ENCODE peak calls at places on chromosomes 16 and 17, in six cellular contexts. A, P, H, U, C and X are unnamed samples.
A peak's percentile ranks its signal among the peaks of the same experiment; 100 is the strongest.

GRCh38 chr17:62179525-62180161 is 114.6 kb upstream of the MED13 start:
- DNase-seq in U (peak; percentile 48), P (no peak), A (no peak), H (no peak), C (peak; percentile 92), X (no peak)

GRCh38 chr17:77476920-77477805 is 336.4 kb downstream of the SEC14L1 start:
- DNase-seq in C (no peak), H (no peak), U (peak; percentile 45), A (peak; percentile 96), P (peak; percentile 60), X (no peak)

GRCh38 chr16:83878838-83879237 is 20.1 kb upstream of the MLYCD start:
- DNase-seq in C (peak; percentile 59), P (no peak), A (no peak), U (no peak), H (no peak), X (no peak)

GRCh38 chr16:74321356-74321755 is 24.7 kb downstream of the PSMD7 start:
- DNase-seq in U (no peak), P (no peak), C (no peak), A (no peak), H (no peak), X (no peak)

GRCh38 chr17:34171245-34171818 is 83.8 kb upstream of the CCL2 start:
- DNase-seq in U (peak; percentile 61), H (peak; percentile 57), C (peak; percentile 68), A (no peak), P (peak; percentile 33), X (peak; percentile 30)

GRCh38 chr17:34314279-34314678 is 5.0 kb upstream of the CCL8 start:
- DNase-seq in U (peak; percentile 26), C (no peak), P (peak; percentile 28), H (no peak), A (peak; percentile 76), X (no peak)

GRCh38 chr16:57810197-57811024 is 8.1 kb upstream of the KIFC3 start:
- DNase-seq in H (peak; percentile 90), C (peak; percentile 98), U (peak; percentile 90), P (peak; percentile 82), A (no peak), X (no peak)

GRCh38 chr17:81961554-81962498 is 839 bp upstream of the NOTUM start:
- DNase-seq in H (no peak), A (no peak), P (no peak), C (no peak), U (no peak), X (no peak)

GRCh38 chr17:72503556-72503955 is 382.7 kb downstream of the SOX9 start:
- DNase-seq in U (no peak), H (no peak), C (no peak), A (no peak), P (no peak), X (no peak)

GRCh38 chr16:106623-107324 is 28.7 kb downstream of the MPG start:
- DNase-seq in H (no peak), U (peak; percentile 58), A (peak; percentile 76), P (peak; percentile 59), C (peak; percentile 86), X (no peak)

GRCh38 chr16:27690604-27691003 is 140.7 kb downstream of the KATNIP start:
- DNase-seq in A (no peak), U (peak; percentile 34), C (peak; percentile 31), P (no peak), H (no peak), X (no peak)

GRCh38 chr17:75842963-75843576 is 1.1 kb downstream of the UNC13D start:
- DNase-seq in P (no peak), U (no peak), H (no peak), A (no peak), C (no peak), X (no peak)

GRCh38 chr17:55531053-55531728 is 19.9 kb upstream of the SMIM36 start:
- DNase-seq in C (no peak), U (no peak), H (no peak), P (no peak), A (no peak), X (no peak)

GRCh38 chr17:28174352-28175046 is 132.0 kb downstream of the NLK start:
- DNase-seq in U (no peak), C (no peak), P (no peak), A (no peak), H (no peak), X (no peak)

GRCh38 chr16:85759631-85760419 is 8.9 kb upstream of the C16orf74 start:
- DNase-seq in H (peak; percentile 75), P (no peak), A (no peak), C (peak; percentile 41), U (no peak), X (no peak)

GRCh38 chr16:84356591-84357116 is 11.7 kb upstream of the ATP2C2 start:
- DNase-seq in A (no peak), U (peak; percentile 71), P (no peak), C (no peak), H (no peak), X (peak; percentile 39)

GRCh38 chr17:2253768-2254406 is 49.7 kb downstream of the SMG6 start:
- DNase-seq in A (no peak), H (no peak), U (no peak), P (no peak), C (no peak), X (no peak)

GRCh38 chr17:31320231-31320630 is 1.2 kb downstream of the EVI2A start:
- DNase-seq in C (no peak), H (no peak), A (no peak), U (no peak), P (no peak), X (no peak)

GRCh38 chr16:49158029-49158642 is 123.5 kb downstream of the CBLN1 start:
- DNase-seq in H (no peak), U (peak; percentile 32), C (peak; percentile 21), P (peak; percentile 25), A (no peak), X (no peak)

GRCh38 chr17:35596530-35597233 is 9.6 kb downstream of the AP2B1 start:
- DNase-seq in A (no peak), P (no peak), C (no peak), U (no peak), H (no peak), X (no peak)
- TF ChIP-seq CTCF in A (no peak), P (no peak), C (no peak), U (no peak), H (no peak), X (no peak)

GRCh38 chr17:44005527-44005864 is 1.1 kb downstream of the NAGS start:
- DNase-seq in P (no peak), H (no peak), C (no peak), U (no peak), A (no peak), X (no peak)

GRCh38 chr17:44004077-44004760 is at the start of gene NAGS:
- DNase-seq in C (no peak), H (peak; percentile 67), P (no peak), U (peak; percentile 29), A (no peak), X (no peak)

GRCh38 chr17:44006581-44007345 is 2.3 kb downstream of the NAGS start:
- DNase-seq in H (peak; percentile 100), U (peak; percentile 100), C (peak; percentile 97), A (peak; percentile 96), P (peak; percentile 97), X (peak; percentile 64)

GRCh38 chr17:44005865-44006580 is 1.6 kb downstream of the NAGS start:
- DNase-seq in H (peak; percentile 75), A (peak; percentile 68), U (peak; percentile 75), P (no peak), C (peak; percentile 32), X (no peak)

DNA sequence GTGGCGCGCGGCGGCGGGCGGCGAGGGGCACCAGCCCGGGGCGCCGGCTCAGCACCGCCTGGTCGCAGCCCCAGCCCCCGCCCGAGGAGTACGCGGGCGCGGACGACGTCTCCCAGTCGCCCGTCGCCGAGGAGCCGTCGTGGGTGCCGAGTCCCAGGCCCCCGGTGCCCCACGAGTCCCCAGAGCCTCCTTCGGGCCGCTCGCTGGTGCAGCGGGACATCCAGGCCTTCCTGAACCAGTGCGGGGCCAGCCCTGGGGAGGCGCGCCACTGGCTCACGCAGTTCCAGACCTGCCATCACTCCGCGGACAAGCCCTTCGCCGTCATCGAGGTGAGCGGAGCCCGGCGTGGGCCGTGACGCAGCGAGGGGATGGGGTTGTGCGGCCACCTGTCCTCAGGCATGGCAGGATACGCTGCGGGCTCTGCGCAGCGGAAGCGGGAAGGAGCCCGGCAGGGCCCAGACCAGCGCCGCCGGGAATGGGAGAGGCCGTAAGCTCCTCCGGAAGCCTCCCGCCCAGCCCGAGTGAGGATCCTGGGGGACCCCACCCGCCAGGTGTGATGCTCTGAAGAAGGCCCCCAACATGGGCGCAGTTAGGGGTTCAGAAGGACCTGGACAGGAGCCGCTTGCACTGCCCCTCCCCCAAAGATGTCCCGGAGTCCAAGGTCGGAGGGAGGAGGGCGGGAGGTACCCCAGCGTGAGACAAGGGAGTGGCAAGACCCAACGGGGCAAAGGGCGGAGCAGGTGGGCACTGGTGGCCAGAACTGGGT is 522 bp downstream of the NAGS start:
- DNase-seq in P (no peak), C (no peak), U (peak; percentile 79), A (no peak), H (peak; percentile 61), X (no peak)
- H3K27ac ChIP-seq in P (no peak overlapping the region), C (no peak overlapping the region), U (peak overlapping the region; percentile 82), A (no peak overlapping the region), H (peak overlapping the region; percentile 59), X (no peak overlapping the region)

DNA sequence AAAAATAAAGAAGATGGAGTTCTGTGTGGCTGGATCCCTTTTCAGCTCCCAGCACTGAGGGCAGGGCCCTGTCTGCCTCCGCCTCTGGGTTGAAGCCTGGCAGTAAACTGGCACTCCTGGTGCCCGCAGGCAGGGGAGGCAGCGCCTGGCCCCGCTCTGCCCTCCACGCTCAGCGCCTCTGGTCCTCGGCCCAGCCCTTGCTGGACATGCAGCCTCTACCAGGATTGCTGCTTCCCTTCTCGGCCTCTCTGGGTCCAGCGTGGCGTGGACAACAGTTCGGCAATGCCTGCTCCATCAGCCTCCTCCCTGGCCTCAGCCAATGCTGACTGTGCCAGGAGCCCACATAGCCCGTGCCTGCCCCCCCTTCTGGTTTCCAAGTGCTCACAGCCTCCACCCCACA is 84.4 kb upstream of the CHMP6 start:
- DNase-seq in H (no peak), C (no peak), U (no peak), A (no peak), P (no peak), X (no peak)
- H3K4me3 ChIP-seq in H (no peak overlapping the region), C (no peak overlapping the region), U (no peak overlapping the region), A (no peak overlapping the region), P (no peak overlapping the region), X (no peak overlapping the region)

GRCh38 chr16:17225551-17225950 is 245.2 kb downstream of the XYLT1 start:
- DNase-seq in A (no peak), U (no peak), P (no peak), H (no peak), C (no peak), X (no peak)

GRCh38 chr16:17222756-17223411 is 247.9 kb downstream of the XYLT1 start:
- DNase-seq in A (peak; percentile 71), H (no peak), P (no peak), U (no peak), C (no peak), X (no peak)

GRCh38 chr16:17223576-17223975 is 247.2 kb downstream of the XYLT1 start:
- DNase-seq in P (no peak), U (no peak), C (no peak), A (no peak), H (no peak), X (no peak)

GRCh38 chr16:17224350-17224749 is 246.4 kb downstream of the XYLT1 start:
- DNase-seq in P (no peak), C (no peak), U (no peak), A (no peak), H (no peak), X (no peak)

DNA sequence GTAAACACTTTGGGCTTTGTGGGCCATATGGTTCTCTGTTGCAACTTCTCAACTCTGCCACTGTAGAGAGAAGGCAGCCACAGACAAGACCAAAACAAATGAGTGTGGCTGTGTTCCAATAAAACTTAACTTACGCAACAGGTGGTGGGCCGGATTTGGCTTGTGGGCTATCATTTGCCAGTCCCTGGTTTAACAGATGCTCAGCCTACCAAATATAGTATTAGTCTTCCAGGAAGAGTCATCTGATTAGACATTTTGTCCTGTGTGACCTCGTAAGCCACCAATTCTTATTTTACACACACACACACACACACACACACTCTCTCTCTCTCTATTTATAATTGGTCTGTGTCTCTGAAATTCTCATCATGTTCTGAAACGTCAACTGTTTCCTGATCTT is 245.9 kb downstream of the XYLT1 start:
- DNase-seq in P (peak; percentile 38), U (peak; percentile 50), H (no peak), A (peak; percentile 90), C (no peak), X (no peak)
- TF ChIP-seq CTCF in P (no peak), U (no peak), H (no peak), A (no peak), C (no peak), X (no peak)